ENCODE peak calls at places on chromosomes 11 and 22, in eight cellular contexts. One of them, this sample, is unnamed.

GRCh38 chr11:101915811-101916291 is 471 bp downstream of the ANGPTL5 start:
- DNase-seq in psoas muscle: no peak
- DNase-seq in fibroblast of mammary gland: peak
- DNase-seq in dorsolateral prefrontal cortex: no peak
- DNase-seq in thoracic aorta: no peak
- DNase-seq in heart right ventricle: no peak
- DNase-seq in fibroblast of pulmonary artery: peak
- DNase-seq in prostate gland: no peak
- DNase-seq in this sample: peak

GRCh38 chr22:50621491-50621880 is 6.5 kb downstream of the ARSA start:
- DNase-seq in psoas muscle: no peak
- DNase-seq in fibroblast of mammary gland: no peak
- DNase-seq in dorsolateral prefrontal cortex: no peak
- DNase-seq in thoracic aorta: no peak
- DNase-seq in heart right ventricle: no peak
- DNase-seq in fibroblast of pulmonary artery: no peak
- DNase-seq in prostate gland: no peak
- DNase-seq in this sample: peak

GRCh38 chr22:40122792-40123191 is 54.9 kb upstream of the TNRC6B start:
- DNase-seq in psoas muscle: no peak
- DNase-seq in fibroblast of mammary gland: no peak
- DNase-seq in dorsolateral prefrontal cortex: no peak
- DNase-seq in thoracic aorta: no peak
- DNase-seq in heart right ventricle: no peak
- DNase-seq in fibroblast of pulmonary artery: no peak
- DNase-seq in prostate gland: no peak
- DNase-seq in this sample: no peak

GRCh38 chr11:116948375-116948774 is 111.0 kb upstream of the APOA1 start:
- DNase-seq in psoas muscle: no peak
- DNase-seq in fibroblast of mammary gland: peak
- DNase-seq in dorsolateral prefrontal cortex: no peak
- DNase-seq in thoracic aorta: no peak
- DNase-seq in heart right ventricle: no peak
- DNase-seq in fibroblast of pulmonary artery: peak
- DNase-seq in prostate gland: no peak
- DNase-seq in this sample: peak

GRCh38 chr22:37121887-37122591 is 12.5 kb upstream of the TMPRSS6 start:
- DNase-seq in psoas muscle: no peak
- DNase-seq in fibroblast of mammary gland: peak
- DNase-seq in dorsolateral prefrontal cortex: no peak
- DNase-seq in thoracic aorta: no peak
- DNase-seq in heart right ventricle: no peak
- DNase-seq in fibroblast of pulmonary artery: peak
- DNase-seq in prostate gland: peak
- DNase-seq in this sample: peak

GRCh38 chr22:27199354-27199753 is 542.0 kb downstream of the MIAT start:
- DNase-seq in psoas muscle: no peak
- DNase-seq in fibroblast of mammary gland: no peak
- DNase-seq in dorsolateral prefrontal cortex: no peak
- DNase-seq in thoracic aorta: no peak
- DNase-seq in heart right ventricle: no peak
- DNase-seq in fibroblast of pulmonary artery: no peak
- DNase-seq in prostate gland: no peak
- DNase-seq in this sample: no peak

GRCh38 chr11:131064373-131064991 is 148.2 kb upstream of the SNX19 start:
- DNase-seq in psoas muscle: peak
- DNase-seq in fibroblast of mammary gland: peak
- DNase-seq in dorsolateral prefrontal cortex: peak
- DNase-seq in thoracic aorta: no peak
- DNase-seq in heart right ventricle: peak
- DNase-seq in fibroblast of pulmonary artery: peak
- DNase-seq in prostate gland: peak
- DNase-seq in this sample: peak

GRCh38 chr11:45994421-45995341 is 72.2 kb downstream of the LARGE2 start:
- DNase-seq in psoas muscle: no peak
- DNase-seq in fibroblast of mammary gland: peak
- DNase-seq in dorsolateral prefrontal cortex: no peak
- DNase-seq in thoracic aorta: no peak
- DNase-seq in heart right ventricle: no peak
- DNase-seq in fibroblast of pulmonary artery: peak
- DNase-seq in prostate gland: no peak
- DNase-seq in this sample: no peak

GRCh38 chr11:35288311-35288710 is 131.0 kb downstream of the SLC1A2 start:
- DNase-seq in psoas muscle: no peak
- DNase-seq in fibroblast of mammary gland: no peak
- DNase-seq in dorsolateral prefrontal cortex: no peak
- DNase-seq in thoracic aorta: no peak
- DNase-seq in heart right ventricle: no peak
- DNase-seq in fibroblast of pulmonary artery: no peak
- DNase-seq in prostate gland: no peak
- DNase-seq in this sample: no peak

GRCh38 chr11:126415128-126415527 is 59.6 kb downstream of the ST3GAL4 start:
- DNase-seq in psoas muscle: peak
- DNase-seq in fibroblast of mammary gland: peak
- DNase-seq in dorsolateral prefrontal cortex: peak
- DNase-seq in thoracic aorta: peak
- DNase-seq in heart right ventricle: peak
- DNase-seq in fibroblast of pulmonary artery: peak
- DNase-seq in prostate gland: no peak
- DNase-seq in this sample: no peak

GRCh38 chr11:118434123-118434552 is 2.2 kb upstream of the KMT2A start:
- DNase-seq in psoas muscle: no peak
- DNase-seq in fibroblast of mammary gland: peak
- DNase-seq in dorsolateral prefrontal cortex: no peak
- DNase-seq in thoracic aorta: no peak
- DNase-seq in heart right ventricle: no peak
- DNase-seq in fibroblast of pulmonary artery: peak
- DNase-seq in prostate gland: no peak
- DNase-seq in this sample: peak

GRCh38 chr11:119496453-119496852 is 73.5 kb upstream of the THY1 start:
- DNase-seq in psoas muscle: no peak
- DNase-seq in fibroblast of mammary gland: peak
- DNase-seq in dorsolateral prefrontal cortex: no peak
- DNase-seq in thoracic aorta: no peak
- DNase-seq in heart right ventricle: no peak
- DNase-seq in fibroblast of pulmonary artery: no peak
- DNase-seq in prostate gland: no peak
- DNase-seq in this sample: no peak

GRCh38 chr22:29265929-29266328 is 1.9 kb downstream of the RHBDD3 start:
- DNase-seq in psoas muscle: no peak
- DNase-seq in fibroblast of mammary gland: peak
- DNase-seq in dorsolateral prefrontal cortex: no peak
- DNase-seq in thoracic aorta: no peak
- DNase-seq in heart right ventricle: no peak
- DNase-seq in fibroblast of pulmonary artery: no peak
- DNase-seq in prostate gland: no peak
- DNase-seq in this sample: no peak

GRCh38 chr11:111571829-111572501 is 30.3 kb upstream of the SIK2 start:
- DNase-seq in psoas muscle: no peak
- DNase-seq in fibroblast of mammary gland: peak
- DNase-seq in dorsolateral prefrontal cortex: no peak
- DNase-seq in thoracic aorta: no peak
- DNase-seq in heart right ventricle: no peak
- DNase-seq in fibroblast of pulmonary artery: peak
- DNase-seq in prostate gland: no peak
- DNase-seq in this sample: peak

GRCh38 chr11:119832536-119832935 is 103.5 kb upstream of the NECTIN1 start:
- DNase-seq in psoas muscle: no peak
- DNase-seq in fibroblast of mammary gland: peak
- DNase-seq in dorsolateral prefrontal cortex: no peak
- DNase-seq in thoracic aorta: no peak
- DNase-seq in heart right ventricle: peak
- DNase-seq in fibroblast of pulmonary artery: no peak
- DNase-seq in prostate gland: peak
- DNase-seq in this sample: no peak

GRCh38 chr22:46827072-46827780 is 64.8 kb downstream of the TBC1D22A start:
- DNase-seq in psoas muscle: no peak
- DNase-seq in fibroblast of mammary gland: no peak
- DNase-seq in dorsolateral prefrontal cortex: no peak
- DNase-seq in thoracic aorta: no peak
- DNase-seq in heart right ventricle: no peak
- DNase-seq in fibroblast of pulmonary artery: no peak
- DNase-seq in prostate gland: no peak
- DNase-seq in this sample: no peak

GRCh38 chr22:49827853-49828598 is at the start of gene BRD1:
- DNase-seq in psoas muscle: peak
- DNase-seq in fibroblast of mammary gland: peak
- DNase-seq in dorsolateral prefrontal cortex: no peak
- DNase-seq in thoracic aorta: no peak
- DNase-seq in heart right ventricle: peak
- DNase-seq in fibroblast of pulmonary artery: peak
- DNase-seq in prostate gland: no peak
- DNase-seq in this sample: peak

GRCh38 chr22:20654343-20655208 is 119.3 kb upstream of the SERPIND1 start:
- DNase-seq in psoas muscle: no peak
- DNase-seq in fibroblast of mammary gland: no peak
- DNase-seq in dorsolateral prefrontal cortex: no peak
- DNase-seq in thoracic aorta: no peak
- DNase-seq in heart right ventricle: no peak
- DNase-seq in fibroblast of pulmonary artery: no peak
- DNase-seq in prostate gland: no peak
- DNase-seq in this sample: no peak

GRCh38 chr11:46248270-46249102 is 29.0 kb upstream of the CREB3L1 start:
- DNase-seq in psoas muscle: no peak
- DNase-seq in fibroblast of mammary gland: peak
- DNase-seq in dorsolateral prefrontal cortex: no peak
- DNase-seq in thoracic aorta: no peak
- DNase-seq in heart right ventricle: no peak
- DNase-seq in fibroblast of pulmonary artery: peak
- DNase-seq in prostate gland: no peak
- DNase-seq in this sample: no peak

GRCh38 chr11:76885390-76886097 is 24.8 kb downstream of the ACER3 start:
- DNase-seq in psoas muscle: no peak
- DNase-seq in fibroblast of mammary gland: peak
- DNase-seq in dorsolateral prefrontal cortex: no peak
- DNase-seq in thoracic aorta: no peak
- DNase-seq in heart right ventricle: peak
- DNase-seq in fibroblast of pulmonary artery: peak
- DNase-seq in prostate gland: no peak
- DNase-seq in this sample: peak

GRCh38 chr22:18070556-18071306 is 7.1 kb upstream of the PEX26 start:
- DNase-seq in psoas muscle: no peak
- DNase-seq in fibroblast of mammary gland: no peak
- DNase-seq in dorsolateral prefrontal cortex: no peak
- DNase-seq in thoracic aorta: no peak
- DNase-seq in heart right ventricle: no peak
- DNase-seq in fibroblast of pulmonary artery: no peak
- DNase-seq in prostate gland: peak
- DNase-seq in this sample: no peak

GRCh38 chr11:97683733-97684132 is 1293.9 kb downstream of the JRKL start:
- DNase-seq in psoas muscle: no peak
- DNase-seq in fibroblast of mammary gland: no peak
- DNase-seq in dorsolateral prefrontal cortex: no peak
- DNase-seq in thoracic aorta: no peak
- DNase-seq in heart right ventricle: no peak
- DNase-seq in fibroblast of pulmonary artery: no peak
- DNase-seq in prostate gland: no peak
- DNase-seq in this sample: peak

GRCh38 chr11:115439385-115439784 is 64.8 kb downstream of the CADM1 start:
- DNase-seq in psoas muscle: no peak
- DNase-seq in fibroblast of mammary gland: no peak
- DNase-seq in dorsolateral prefrontal cortex: no peak
- DNase-seq in thoracic aorta: no peak
- DNase-seq in heart right ventricle: no peak
- DNase-seq in fibroblast of pulmonary artery: no peak
- DNase-seq in prostate gland: no peak
- DNase-seq in this sample: peak

GRCh38 chr11:82826526-82826925 is 73.7 kb downstream of the PRCP start:
- DNase-seq in psoas muscle: no peak
- DNase-seq in fibroblast of mammary gland: no peak
- DNase-seq in dorsolateral prefrontal cortex: no peak
- DNase-seq in thoracic aorta: no peak
- DNase-seq in heart right ventricle: no peak
- DNase-seq in fibroblast of pulmonary artery: no peak
- DNase-seq in prostate gland: no peak
- DNase-seq in this sample: no peak

GRCh38 chr11:23585700-23586099 is 725.4 kb upstream of the CCDC179 start:
- DNase-seq in psoas muscle: no peak
- DNase-seq in fibroblast of mammary gland: peak
- DNase-seq in dorsolateral prefrontal cortex: no peak
- DNase-seq in thoracic aorta: no peak
- DNase-seq in heart right ventricle: no peak
- DNase-seq in fibroblast of pulmonary artery: peak
- DNase-seq in prostate gland: no peak
- DNase-seq in this sample: no peak

GRCh38 chr11:6402561-6402981 is 12.3 kb downstream of the SMPD1 start:
- DNase-seq in psoas muscle: no peak
- DNase-seq in fibroblast of mammary gland: no peak
- DNase-seq in dorsolateral prefrontal cortex: no peak
- DNase-seq in thoracic aorta: no peak
- DNase-seq in heart right ventricle: no peak
- DNase-seq in fibroblast of pulmonary artery: no peak
- DNase-seq in prostate gland: no peak
- DNase-seq in this sample: peak
- TF ChIP-seq CTCF in psoas muscle: no peak
- TF ChIP-seq CTCF in fibroblast of mammary gland: no peak
- TF ChIP-seq CTCF in dorsolateral prefrontal cortex: no peak
- TF ChIP-seq CTCF in thoracic aorta: no peak
- TF ChIP-seq CTCF in heart right ventricle: no peak
- TF ChIP-seq CTCF in fibroblast of pulmonary artery: no peak
- TF ChIP-seq CTCF in prostate gland: no peak
- TF ChIP-seq CTCF in this sample: no peak

DNA sequence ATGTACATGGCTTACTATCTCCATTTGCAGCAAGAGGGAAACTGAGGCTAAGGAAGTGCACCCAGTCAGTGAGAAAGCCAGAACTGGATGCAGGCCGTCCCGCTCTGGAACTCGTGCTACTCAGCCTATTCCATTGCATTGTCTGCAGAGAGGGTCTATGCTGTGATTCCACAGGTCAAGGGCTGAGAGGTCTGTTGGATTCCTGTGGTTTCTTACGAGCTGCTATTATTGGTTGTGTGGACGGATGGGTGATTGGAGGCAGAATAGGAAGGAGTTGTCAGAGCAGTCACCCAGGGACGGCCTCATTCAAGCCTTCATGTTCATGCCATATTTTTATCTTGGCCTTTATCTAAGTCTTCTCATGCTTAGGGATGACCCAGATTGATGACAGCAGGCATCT is 33.4 kb downstream of the SCGB1A1 start:
- DNase-seq in psoas muscle: no peak
- DNase-seq in fibroblast of mammary gland: no peak
- DNase-seq in dorsolateral prefrontal cortex: no peak
- DNase-seq in thoracic aorta: no peak
- DNase-seq in heart right ventricle: no peak
- DNase-seq in fibroblast of pulmonary artery: no peak
- DNase-seq in prostate gland: no peak
- DNase-seq in this sample: no peak
- TF ChIP-seq CTCF in psoas muscle: no peak
- TF ChIP-seq CTCF in fibroblast of mammary gland: no peak
- TF ChIP-seq CTCF in dorsolateral prefrontal cortex: no peak
- TF ChIP-seq CTCF in thoracic aorta: no peak
- TF ChIP-seq CTCF in heart right ventricle: no peak
- TF ChIP-seq CTCF in fibroblast of pulmonary artery: no peak
- TF ChIP-seq CTCF in prostate gland: no peak
- TF ChIP-seq CTCF in this sample: no peak

GRCh38 chr11:61294717-61295595 is at the start of gene VWCE:
- DNase-seq in psoas muscle: peak
- DNase-seq in fibroblast of mammary gland: peak
- DNase-seq in dorsolateral prefrontal cortex: peak
- DNase-seq in thoracic aorta: no peak
- DNase-seq in heart right ventricle: peak
- DNase-seq in fibroblast of pulmonary artery: peak
- DNase-seq in prostate gland: peak
- DNase-seq in this sample: peak
- TF ChIP-seq CTCF in psoas muscle: peak
- TF ChIP-seq CTCF in fibroblast of mammary gland: no peak
- TF ChIP-seq CTCF in dorsolateral prefrontal cortex: peak
- TF ChIP-seq CTCF in thoracic aorta: no peak
- TF ChIP-seq CTCF in heart right ventricle: no peak
- TF ChIP-seq CTCF in fibroblast of pulmonary artery: peak
- TF ChIP-seq CTCF in prostate gland: no peak
- TF ChIP-seq CTCF in this sample: peak

GRCh38 chr11:57457643-57458023 is 2.7 kb upstream of the RTN4RL2 start:
- DNase-seq in psoas muscle: no peak
- DNase-seq in fibroblast of mammary gland: no peak
- DNase-seq in dorsolateral prefrontal cortex: no peak
- DNase-seq in thoracic aorta: no peak
- DNase-seq in heart right ventricle: no peak
- DNase-seq in fibroblast of pulmonary artery: no peak
- DNase-seq in prostate gland: no peak
- DNase-seq in this sample: no peak
- TF ChIP-seq CTCF in psoas muscle: no peak
- TF ChIP-seq CTCF in fibroblast of mammary gland: no peak
- TF ChIP-seq CTCF in dorsolateral prefrontal cortex: peak
- TF ChIP-seq CTCF in thoracic aorta: no peak
- TF ChIP-seq CTCF in heart right ventricle: no peak
- TF ChIP-seq CTCF in fibroblast of pulmonary artery: no peak
- TF ChIP-seq CTCF in prostate gland: no peak
- TF ChIP-seq CTCF in this sample: no peak

This sample was measured in GM12865.